ENCODE peak calls at places on chromosomes 6 and 20, in five cellular contexts. W is left ventricle myocardium inferior, A is IMR-90, Q is sigmoid colon, Z is psoas muscle. N is an unnamed sample.

GRCh38 chr6:31948753-31949413 is 3.0 kb downstream of the CFB start:
- DNase-seq in W (no peak), A (peak), Q (no peak), Z (no peak), N (peak)

GRCh38 chr6:92315312-92315711 is 1104.0 kb downstream of the EPHA7 start:
- DNase-seq in W (no peak), A (no peak), Q (no peak), Z (no peak), N (no peak)

GRCh38 chr20:31566658-31567379 is 38.3 kb upstream of the ID1 start:
- DNase-seq in W (no peak), A (no peak), Q (no peak), Z (no peak), N (no peak)

GRCh38 chr6:42532038-42532669 is 31.7 kb upstream of the UBR2 start:
- DNase-seq in W (no peak), A (peak), Q (no peak), Z (no peak), N (no peak)

GRCh38 chr20:54565255-54565654 is 89.9 kb downstream of the DOK5 start:
- DNase-seq in W (no peak), A (no peak), Q (no peak), Z (no peak), N (no peak)

GRCh38 chr20:17878069-17878911 is 90.3 kb downstream of the SNX5 start:
- DNase-seq in W (no peak), A (no peak), Q (peak), Z (no peak), N (no peak)

GRCh38 chr6:36621371-36621855 is 27.3 kb downstream of the SRSF3 start:
- DNase-seq in W (no peak), A (no peak), Q (peak), Z (no peak), N (peak)

GRCh38 chr6:146700078-146700686 is 101.4 kb downstream of the ADGB start:
- DNase-seq in W (peak), A (peak), Q (peak), Z (no peak), N (no peak)

GRCh38 chr6:169625376-169625775 is 76.5 kb downstream of the WDR27 start:
- DNase-seq in W (no peak), A (no peak), Q (no peak), Z (no peak), N (no peak)

GRCh38 chr20:4684837-4685413 is 36.8 kb upstream of the PRND start:
- DNase-seq in W (no peak), A (peak), Q (peak), Z (no peak), N (no peak)

GRCh38 chr6:156658596-156659316 is 118.4 kb upstream of the ARID1B start:
- DNase-seq in W (no peak), A (no peak), Q (no peak), Z (no peak), N (no peak)

GRCh38 chr6:110020888-110021287 is 42.8 kb downstream of the GPR6 start:
- DNase-seq in W (no peak), A (no peak), Q (no peak), Z (no peak), N (no peak)

GRCh38 chr6:56803594-56803993 is 151.3 kb upstream of the BEND6 start:
- DNase-seq in W (no peak), A (peak), Q (no peak), Z (no peak), N (no peak)

GRCh38 chr6:158290659-158291058 is 21.6 kb upstream of the TULP4 start:
- DNase-seq in W (no peak), A (no peak), Q (no peak), Z (no peak), N (no peak)

GRCh38 chr6:34181903-34182302 is 36.0 kb upstream of the GRM4 start:
- DNase-seq in W (no peak), A (no peak), Q (no peak), Z (no peak), N (no peak)

GRCh38 chr6:26534681-26535465 is 3.3 kb upstream of the HMGN4 start:
- DNase-seq in W (no peak), A (no peak), Q (no peak), Z (no peak), N (no peak)

GRCh38 chr6:12119085-12119588 is 107.0 kb downstream of the HIVEP1 start:
- DNase-seq in W (no peak), A (no peak), Q (no peak), Z (no peak), N (no peak)

GRCh38 chr6:45431314-45432058 is 53.8 kb upstream of the SUPT3H start:
- DNase-seq in W (no peak), A (no peak), Q (no peak), Z (no peak), N (no peak)

GRCh38 chr6:130995783-130996447 is 67.1 kb downstream of the EPB41L2 start:
- DNase-seq in W (no peak), A (peak), Q (no peak), Z (no peak), N (no peak)

GRCh38 chr20:61882716-61883615 is 182.7 kb downstream of the TAF4 start:
- DNase-seq in W (no peak), A (no peak), Q (no peak), Z (peak), N (no peak)

GRCh38 chr20:38308047-38308438 is 4.1 kb downstream of the BPI start:
- DNase-seq in W (no peak), A (peak), Q (no peak), Z (no peak), N (no peak)

GRCh38 chr6:127834136-127834535 is 66.7 kb downstream of the THEMIS start:
- DNase-seq in W (no peak), A (no peak), Q (no peak), Z (no peak), N (no peak)

GRCh38 chr6:3523288-3523670 is 66.4 kb upstream of the SLC22A23 start:
- DNase-seq in W (no peak), A (peak), Q (no peak), Z (no peak), N (no peak)

GRCh38 chr6:88662163-88662580 is 301.2 kb downstream of the RNGTT start:
- DNase-seq in W (no peak), A (no peak), Q (no peak), Z (no peak), N (no peak)

GRCh38 chr20:51050636-51051035 is 27.7 kb upstream of the KCNG1 start:
- DNase-seq in W (no peak), A (no peak), Q (no peak), Z (no peak), N (no peak)

GRCh38 chr6:28446818-28447511 is 3.7 kb upstream of the ZSCAN23 start:
- DNase-seq in W (no peak), A (peak), Q (no peak), Z (no peak), N (no peak)

GRCh38 chr6:20433929-20434328 is 32.2 kb downstream of the E2F3 start:
- DNase-seq in W (no peak), A (no peak), Q (no peak), Z (no peak), N (no peak)

GRCh38 chr20:37737806-37738442 is 44.1 kb downstream of the CTNNBL1 start:
- DNase-seq in W (peak), A (no peak), Q (no peak), Z (no peak), N (no peak)

GRCh38 chr6:2482773-2483172 is 237.4 kb upstream of the GMDS start:
- DNase-seq in W (no peak), A (no peak), Q (no peak), Z (no peak), N (no peak)
- TF ChIP-seq CTCF in W (no peak), A (no peak), Q (no peak), Z (no peak), N (no peak)

DNA sequence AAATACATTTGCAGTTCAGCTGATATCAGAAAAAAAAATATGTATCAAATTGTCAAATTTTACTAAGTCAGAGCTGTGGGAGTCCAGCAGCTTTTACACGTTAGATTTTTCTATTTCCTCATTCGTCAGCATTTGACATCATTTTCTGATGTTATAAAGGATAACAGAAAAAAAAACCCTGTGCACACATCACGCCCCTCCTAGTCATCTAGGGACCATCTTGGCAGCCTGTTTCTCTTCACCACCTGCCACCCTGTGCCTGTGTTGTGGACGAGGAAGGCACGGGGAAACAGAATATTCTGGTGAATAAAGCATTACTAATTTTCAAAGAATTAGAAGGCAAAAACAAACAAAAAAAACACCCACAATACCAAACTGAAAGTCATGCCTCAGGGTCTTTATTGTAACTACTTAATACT is 12.4 kb downstream of the B4GALT5 start:
- DNase-seq in W (no peak), A (peak), Q (no peak), Z (no peak), N (peak)
- H3K27ac ChIP-seq in W (no peak), A (no peak), Q (no peak), Z (peak), N (no peak)

GRCh38 chr6:89792881-89793280 is 26.7 kb downstream of the MDN1 start:
- DNase-seq in W (no peak), A (peak), Q (no peak), Z (no peak), N (no peak)
- TF ChIP-seq CTCF in W (peak), A (peak), Q (no peak), Z (peak), N (no peak)

DNA sequence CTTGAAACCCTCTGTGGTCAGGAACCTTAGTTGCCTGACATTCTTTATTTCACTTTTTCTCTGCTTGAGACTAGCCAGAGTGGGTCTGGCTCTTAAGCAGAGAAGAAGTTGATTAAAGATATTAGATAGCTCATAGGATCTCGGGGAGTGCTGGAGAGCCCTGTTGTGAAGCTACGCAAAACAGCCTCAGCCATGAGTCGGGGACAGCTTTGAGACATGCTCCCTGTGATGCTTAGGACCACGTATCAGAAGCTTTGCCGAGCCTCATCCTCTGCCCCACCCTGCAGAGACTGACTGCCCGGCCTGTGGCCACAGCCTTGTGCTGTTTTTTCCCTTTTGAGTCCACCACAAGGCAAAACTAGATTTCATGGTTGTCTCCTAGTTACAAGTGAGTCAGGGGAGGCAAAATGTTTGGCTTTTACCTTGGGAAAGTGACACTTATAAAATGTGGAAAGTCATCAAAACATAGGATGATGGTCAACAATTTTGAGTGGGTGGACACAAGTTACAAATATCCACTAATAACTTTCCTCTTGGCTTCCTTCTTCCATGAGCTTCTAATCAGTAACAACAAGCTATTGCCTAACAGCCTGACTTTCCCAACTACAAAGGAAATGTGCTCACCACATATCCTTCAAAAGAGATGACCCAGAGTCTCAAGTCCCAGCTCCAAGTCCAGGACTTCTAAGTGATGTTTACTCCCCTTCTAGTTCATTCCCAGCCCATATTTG is 108.4 kb downstream of the JAG1 start:
- DNase-seq in W (no peak), A (peak), Q (no peak), Z (peak), N (no peak)
- H3K27ac ChIP-seq in W (peak), A (peak), Q (no peak), Z (no peak), N (peak)

DNA sequence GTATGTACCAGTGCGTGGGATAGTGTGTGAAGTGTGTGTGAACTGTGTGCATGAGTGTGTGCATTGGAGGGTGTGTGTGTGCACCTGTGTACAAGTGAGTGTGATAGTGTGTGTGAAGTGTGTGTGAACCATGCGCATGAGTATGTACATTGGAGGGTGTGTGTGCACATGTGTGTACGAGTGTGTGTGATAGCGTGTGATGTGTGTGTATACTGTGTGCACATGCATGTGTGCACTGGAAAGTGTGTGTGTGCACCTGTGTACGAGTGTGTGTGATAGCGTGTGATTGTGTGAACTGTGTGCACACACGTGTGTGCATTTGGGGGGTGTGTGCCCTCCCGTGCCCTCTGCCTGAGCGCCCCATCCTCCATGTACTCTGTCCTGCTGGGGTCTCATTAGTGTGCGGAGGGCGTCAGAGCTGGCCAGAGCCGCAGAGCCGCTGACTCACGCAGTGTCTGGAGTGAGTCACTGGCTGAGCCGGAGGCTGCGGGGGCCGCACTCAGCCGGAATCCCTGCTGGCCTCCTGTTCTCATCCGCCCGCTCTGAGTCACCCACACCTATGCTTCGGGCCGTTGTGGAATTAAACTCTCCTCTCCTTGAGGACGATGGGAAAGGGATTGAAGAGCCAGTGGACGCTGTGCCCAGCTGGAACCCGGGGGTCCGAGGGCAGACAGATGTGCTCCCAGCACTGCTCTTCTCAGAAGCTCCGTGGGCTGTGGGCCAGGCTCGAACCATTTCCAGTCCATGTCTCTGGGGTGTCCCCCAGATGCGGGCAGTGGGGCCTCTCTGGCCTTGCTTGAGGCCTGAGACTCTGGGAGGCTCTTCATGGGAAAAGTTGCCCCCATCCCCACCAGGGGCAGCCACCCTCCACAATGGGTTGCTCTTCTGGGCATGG is 27.3 kb upstream of the STX16 start:
- DNase-seq in W (peak), A (peak), Q (peak), Z (peak), N (no peak)
- TF ChIP-seq CTCF in W (no peak), A (no peak), Q (no peak), Z (no peak), N (no peak)

DNA sequence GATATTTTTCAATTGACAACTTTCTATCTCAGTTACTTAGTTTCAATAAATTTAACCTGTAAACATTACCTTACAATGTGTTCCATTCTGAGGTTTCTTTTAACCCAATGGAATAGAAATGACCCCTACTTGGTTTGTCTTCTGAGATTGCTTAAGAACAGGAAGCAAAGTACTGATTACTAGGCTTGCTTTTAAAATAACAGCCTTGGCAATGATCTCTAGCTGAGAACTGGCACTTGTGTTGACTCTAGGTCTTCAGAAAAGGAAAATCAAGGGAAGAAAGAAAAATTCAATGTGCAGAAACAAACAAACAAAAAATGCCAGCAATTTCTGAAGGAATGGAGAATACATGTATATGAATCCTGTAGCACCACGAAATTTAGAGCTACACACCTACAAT is 66.1 kb downstream of the SYNE1 start:
- DNase-seq in W (no peak), A (no peak), Q (no peak), Z (no peak), N (no peak)
- H3K27ac ChIP-seq in W (peak), A (no peak), Q (no peak), Z (no peak), N (no peak)

DNA sequence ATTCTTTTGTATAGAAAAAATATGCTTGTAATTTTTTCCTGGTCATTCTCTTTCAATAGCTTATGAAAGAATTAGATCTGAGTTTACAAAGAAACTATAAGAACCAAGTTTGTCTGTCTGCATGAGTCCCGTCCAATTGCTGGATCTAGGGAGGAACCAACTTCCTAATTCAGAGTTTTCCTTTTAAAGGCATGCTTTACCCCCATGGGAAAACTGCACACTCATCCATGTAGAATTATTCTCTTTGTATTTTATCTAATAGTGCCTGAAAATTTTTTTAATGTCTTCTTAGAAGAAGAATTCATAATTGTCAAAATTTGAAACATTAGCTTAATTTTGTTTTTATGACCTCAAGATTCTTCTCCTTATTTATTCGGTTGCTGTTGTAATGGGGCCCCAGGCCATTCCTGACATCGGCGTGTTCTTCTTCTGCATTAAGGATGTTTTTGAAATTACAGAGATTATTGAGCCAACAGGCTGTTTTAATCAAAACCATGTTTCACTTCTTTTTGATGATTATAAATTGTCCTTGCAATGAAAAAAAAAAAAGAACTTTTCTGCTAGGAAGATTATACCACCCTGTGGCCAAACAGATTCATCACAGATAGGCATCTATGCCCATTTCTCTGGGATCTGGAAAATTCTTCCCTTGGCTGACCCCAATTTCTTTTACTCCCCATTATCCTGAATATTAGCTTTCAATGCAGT is 100.3 kb downstream of the ZNF217 start:
- DNase-seq in W (no peak), A (no peak), Q (no peak), Z (no peak), N (no peak)
- TF ChIP-seq CTCF in W (peak), A (no peak), Q (no peak), Z (peak), N (no peak)